ENCODE peak calls at places on chromosomes 11 and 22, in seven cellular contexts. Y is HFF-Myc, S is H1, Z is choroid plexus epithelial cell, T is thoracic aorta, E is cardiac fibroblast, F is lower leg skin. N is an unnamed sample.

GRCh38 chr22:36331912-36332622 is 55.7 kb downstream of the MYH9 start:
- DNase-seq in Y (peak), S (no peak), E (peak), T (no peak), F (peak), Z (peak), N (no peak)

GRCh38 chr11:101523634-101524260 is 60.1 kb downstream of the TRPC6 start:
- DNase-seq in E (no peak), T (no peak), Y (no peak), S (no peak), Z (no peak), F (no peak), N (no peak)

GRCh38 chr22:50148991-50149721 is 21.4 kb upstream of the PANX2 start:
- DNase-seq in Y (no peak), T (no peak), F (no peak), S (peak), E (peak), Z (peak), N (no peak)

GRCh38 chr11:115092516-115092915 is 411.7 kb downstream of the CADM1 start:
- DNase-seq in E (no peak), T (no peak), S (no peak), Y (no peak), Z (no peak), F (no peak), N (no peak)

GRCh38 chr11:47675851-47676250 is 33.5 kb upstream of the MTCH2 start:
- DNase-seq in T (no peak), F (no peak), S (no peak), Z (no peak), E (no peak), Y (no peak), N (no peak)

GRCh38 chr22:37639070-37639760 is at the start of gene SH3BP1:
- DNase-seq in Z (peak), T (no peak), Y (no peak), F (no peak), S (no peak), E (no peak), N (peak)

GRCh38 chr11:45750439-45750838 is 54.5 kb upstream of the SLC35C1 start:
- DNase-seq in S (no peak), Z (no peak), Y (no peak), F (no peak), E (no peak), T (no peak), N (no peak)

GRCh38 chr11:48064306-48064705 is 83.9 kb downstream of the PTPRJ start:
- DNase-seq in F (peak), Y (no peak), E (peak), S (no peak), Z (peak), T (no peak), N (no peak)

GRCh38 chr11:64357904-64358535 is 942 bp upstream of the RPS6KA4 start:
- DNase-seq in Y (no peak), E (peak), S (no peak), Z (no peak), T (no peak), F (no peak), N (no peak)

GRCh38 chr11:75492181-75492820 is 33.4 kb downstream of the GDPD5 start:
- DNase-seq in Y (no peak), S (peak), T (no peak), F (no peak), E (peak), Z (peak), N (no peak)

GRCh38 chr11:31958086-31958735 is 132.7 kb upstream of the RCN1 start:
- DNase-seq in Z (peak), S (peak), F (peak), Y (no peak), E (peak), T (no peak), N (peak)

GRCh38 chr22:29380032-29380781 is 8.2 kb downstream of the AP1B1 start:
- DNase-seq in T (no peak), Y (no peak), S (no peak), E (peak), Z (no peak), F (no peak), N (no peak)

GRCh38 chr11:58659910-58660570 is 37.6 kb downstream of the CNTF start:
- DNase-seq in S (no peak), Y (no peak), E (no peak), Z (no peak), F (no peak), T (no peak), N (no peak)

GRCh38 chr11:47489395-47489755 is 40.4 kb upstream of the RAPSN start:
- DNase-seq in E (peak), Y (no peak), T (no peak), S (no peak), F (no peak), Z (no peak), N (no peak)

GRCh38 chr11:26134481-26135355 is 197.2 kb upstream of the ANO3 start:
- DNase-seq in E (peak), F (no peak), T (no peak), Z (peak), S (no peak), Y (no peak), N (no peak)

GRCh38 chr11:68470304-68470811 is 9.8 kb downstream of the PPP6R3 start:
- DNase-seq in Y (no peak), F (no peak), S (no peak), T (no peak), E (no peak), Z (no peak), N (no peak)

GRCh38 chr11:70085815-70086769 is 8.0 kb downstream of the ANO1 start:
- DNase-seq in Y (no peak), S (no peak), F (no peak), E (no peak), Z (no peak), T (no peak), N (no peak)

GRCh38 chr11:66906077-66906929 is 49.4 kb downstream of the LRFN4 start:
- DNase-seq in E (peak), S (no peak), Y (no peak), F (no peak), T (no peak), Z (peak), N (no peak)

GRCh38 chr11:106415510-106415909 is 338.0 kb downstream of the AASDHPPT start:
- DNase-seq in E (no peak), Z (no peak), F (no peak), S (no peak), T (no peak), Y (no peak), N (no peak)

GRCh38 chr11:71563401-71563800 is 2.0 kb upstream of the KRTAP5-10 start:
- DNase-seq in T (no peak), F (no peak), Z (peak), S (peak), Y (no peak), E (peak), N (no peak)

GRCh38 chr22:36405671-36406070 is 17.9 kb upstream of the MYH9 start:
- DNase-seq in T (no peak), E (peak), Y (no peak), Z (no peak), S (no peak), F (no peak), N (no peak)

GRCh38 chr11:75668508-75669297 is at the start of gene MAP6:
- DNase-seq in S (no peak), T (no peak), E (peak), Y (no peak), F (no peak), Z (no peak), N (no peak)

GRCh38 chr11:47185305-47186075 is 744 bp downstream of the PACSIN3 start:
- DNase-seq in Y (no peak), T (no peak), F (peak), S (peak), Z (no peak), E (peak), N (peak)

GRCh38 chr11:88188251-88189030 is 13.2 kb upstream of the RAB38 start:
- DNase-seq in T (no peak), E (no peak), S (no peak), Z (peak), F (no peak), Y (no peak), N (no peak)

GRCh38 chr11:107387666-107388065 is 70.0 kb downstream of the CWF19L2 start:
- DNase-seq in S (no peak), E (no peak), Z (no peak), Y (no peak), T (no peak), F (no peak), N (no peak)

GRCh38 chr22:23282089-23282501 is 101.8 kb downstream of the BCR start:
- DNase-seq in F (peak), Z (peak), Y (peak), S (no peak), E (peak), T (peak), N (no peak)

GRCh38 chr22:49970528-49971231 is 10.1 kb downstream of the PIM3 start:
- DNase-seq in Z (peak), F (peak), S (peak), Y (peak), E (peak), T (peak), N (peak)

GRCh38 chr11:111520565-111520964 is 6.0 kb downstream of the HOATZ start:
- DNase-seq in T (no peak), F (no peak), S (no peak), E (peak), Z (peak), Y (no peak), N (no peak)

GRCh38 chr22:26853495-26853894 is 196.1 kb downstream of the MIAT start:
- DNase-seq in Z (no peak), S (no peak), F (no peak), Y (no peak), E (no peak), T (no peak), N (no peak)

GRCh38 chr11:1930448-1930802 is 10.9 kb downstream of the TNNT3 start:
- DNase-seq in S (no peak), Y (no peak), Z (no peak), T (no peak), F (no peak), E (no peak), N (no peak)

GRCh38 chr22:23218867-23219251 is 38.5 kb downstream of the BCR start:
- DNase-seq in E (no peak), Y (no peak), T (no peak), S (no peak), Z (peak), F (no peak), N (peak)

GRCh38 chr22:19463008-19463407 is 15.5 kb upstream of the C22orf39 start:
- DNase-seq in E (no peak), T (no peak), F (no peak), S (no peak), Y (no peak), Z (no peak), N (no peak)

GRCh38 chr11:130761560-130762220 is 154.6 kb downstream of the SNX19 start:
- DNase-seq in F (no peak), E (no peak), Y (no peak), S (no peak), T (no peak), Z (peak), N (no peak)

GRCh38 chr11:29527391-29527936 is 489.4 kb downstream of the KCNA4 start:
- DNase-seq in T (no peak), F (no peak), S (no peak), E (peak), Y (no peak), Z (peak), N (no peak)

GRCh38 chr11:15327786-15328231 is 213.1 kb downstream of the INSC start:
- DNase-seq in Z (peak), Y (no peak), E (peak), S (peak), F (no peak), T (no peak), N (peak)
- TF ChIP-seq CTCF in Z (peak), Y (no peak), E (peak), S (peak), F (no peak), T (no peak), N (peak)

DNA sequence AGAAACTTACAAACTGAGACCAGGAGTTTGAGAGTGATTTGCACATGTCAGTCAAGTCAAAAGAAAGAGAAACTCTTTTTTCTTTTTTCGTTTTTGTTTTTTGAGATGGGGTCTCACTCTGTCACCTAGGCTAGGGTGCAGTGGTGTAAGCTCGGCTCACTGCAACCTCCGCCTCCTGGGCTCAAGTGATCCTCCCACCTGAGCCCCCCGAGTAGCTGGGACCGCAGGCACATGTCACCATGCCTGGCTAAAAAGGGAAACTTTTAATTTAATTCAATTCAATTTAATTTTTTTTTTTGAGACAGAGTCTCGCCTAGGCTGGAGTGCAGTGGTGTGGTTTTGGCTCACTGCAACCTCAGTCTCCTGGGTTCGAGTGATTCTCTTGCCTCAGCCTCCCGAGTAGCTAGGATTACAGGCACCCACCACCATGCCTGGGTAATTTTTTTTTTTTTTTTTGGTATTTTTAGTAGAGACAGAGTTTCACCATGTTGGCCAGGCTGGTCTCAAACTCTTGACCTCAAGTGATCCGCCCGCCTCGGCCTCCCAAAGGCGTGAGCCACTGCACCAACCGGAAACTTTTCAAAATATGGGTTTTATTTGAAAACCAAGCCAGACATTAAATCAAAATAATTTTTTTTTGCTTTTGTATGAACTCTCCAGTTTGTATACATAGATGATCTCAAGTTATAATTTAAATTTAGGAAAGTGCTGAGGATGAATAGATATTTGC is 9.9 kb downstream of the UCP3 start:
- DNase-seq in Y (no peak), F (peak), T (no peak), S (no peak), Z (no peak), E (no peak), N (no peak)
- TF ChIP-seq CTCF in Y (no peak), F (no peak), T (no peak), S (no peak), Z (no peak), E (no peak), N (no peak)

GRCh38 chr11:109914038-109914437 is 179.2 kb upstream of the ZC3H12C start:
- DNase-seq in E (no peak), S (no peak), T (no peak), Y (no peak), F (no peak), Z (no peak), N (no peak)
- TF ChIP-seq CTCF in E (no peak), S (no peak), T (no peak), Y (no peak), F (no peak), Z (no peak), N (no peak)

DNA sequence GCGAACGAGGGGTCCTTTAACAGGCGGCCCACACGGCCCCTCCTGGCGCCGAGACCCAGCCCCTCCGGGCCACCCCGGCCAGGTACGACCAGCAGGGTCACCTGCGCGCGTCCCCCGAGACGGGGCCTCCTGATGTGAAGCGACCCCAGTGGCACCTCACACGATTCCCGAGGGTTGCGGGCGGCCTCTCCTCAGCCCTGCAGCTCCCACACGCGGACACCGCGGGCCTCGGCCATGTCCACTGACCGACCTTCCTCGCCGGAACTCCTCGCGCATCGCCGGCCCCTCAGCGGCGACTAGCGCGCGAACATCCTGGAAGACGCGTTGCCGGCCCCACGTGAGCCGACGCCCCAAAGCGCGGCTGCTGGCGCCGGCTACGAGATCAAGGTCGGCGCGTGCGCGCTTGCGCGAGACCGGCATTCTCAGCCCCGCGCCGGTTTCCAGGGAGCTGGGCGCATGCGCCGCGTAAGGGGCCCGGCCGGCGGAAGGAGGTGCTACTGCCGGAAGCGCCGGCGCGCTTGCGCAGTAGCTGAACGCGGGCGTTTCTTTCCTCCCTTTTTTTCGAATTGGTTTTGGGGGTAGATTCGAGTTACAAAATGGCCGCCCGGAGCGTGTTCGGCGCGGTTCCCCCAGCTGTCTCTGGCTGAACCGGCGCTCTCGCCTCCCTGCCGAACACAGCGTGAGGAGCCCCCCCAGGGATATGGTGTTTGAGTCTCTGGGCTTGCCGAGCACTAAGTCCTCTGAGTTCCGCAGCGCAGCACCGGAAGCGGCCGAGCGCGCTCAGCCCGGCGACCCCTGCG is at the start of gene NUP50:
- DNase-seq in E (peak), T (peak), F (peak), Y (peak), S (peak), Z (peak), N (peak)
- TF ChIP-seq CTCF in E (no peak), T (no peak), F (peak), Y (no peak), S (no peak), Z (no peak), N (peak)

GRCh38 chr11:73215191-73216134 is 2.6 kb upstream of the P2RY2 start:
- DNase-seq in F (no peak), Z (no peak), Y (no peak), E (no peak), S (no peak), T (no peak), N (no peak)
- TF ChIP-seq CTCF in F (no peak), Z (no peak), Y (no peak), E (no peak), S (no peak), T (no peak), N (no peak)

GRCh38 chr11:11082651-11083050 is 224.8 kb upstream of the ZBED5 start:
- DNase-seq in F (no peak), Z (peak), E (no peak), T (no peak), S (no peak), Y (no peak), N (no peak)
- TF ChIP-seq CTCF in F (no peak), Z (no peak), E (no peak), T (no peak), S (no peak), Y (no peak), N (no peak)

GRCh38 chr11:117749541-117749910 is 47.5 kb downstream of the DSCAML1 start:
- DNase-seq in Y (no peak), E (no peak), F (no peak), S (no peak), Z (no peak), T (no peak), N (no peak)

GRCh38 chr11:117750357-117750756 is 46.7 kb downstream of the DSCAML1 start:
- DNase-seq in T (no peak), Y (no peak), Z (no peak), S (no peak), F (no peak), E (no peak), N (no peak)

GRCh38 chr11:117750916-117751773 is 45.9 kb downstream of the DSCAML1 start:
- DNase-seq in Y (no peak), F (no peak), T (no peak), S (no peak), E (no peak), Z (no peak), N (no peak)

GRCh38 chr11:117747892-117748291 is 49.1 kb downstream of the DSCAML1 start:
- DNase-seq in Y (no peak), S (no peak), E (no peak), F (no peak), T (no peak), Z (no peak), N (no peak)

GRCh38 chr11:117748771-117749540 is 48.1 kb downstream of the DSCAML1 start:
- DNase-seq in F (no peak), S (no peak), E (no peak), Y (no peak), Z (no peak), T (no peak), N (no peak)
- TF ChIP-seq CTCF in F (no peak), S (no peak), E (no peak), Y (no peak), Z (no peak), T (no peak), N (no peak)

DNA sequence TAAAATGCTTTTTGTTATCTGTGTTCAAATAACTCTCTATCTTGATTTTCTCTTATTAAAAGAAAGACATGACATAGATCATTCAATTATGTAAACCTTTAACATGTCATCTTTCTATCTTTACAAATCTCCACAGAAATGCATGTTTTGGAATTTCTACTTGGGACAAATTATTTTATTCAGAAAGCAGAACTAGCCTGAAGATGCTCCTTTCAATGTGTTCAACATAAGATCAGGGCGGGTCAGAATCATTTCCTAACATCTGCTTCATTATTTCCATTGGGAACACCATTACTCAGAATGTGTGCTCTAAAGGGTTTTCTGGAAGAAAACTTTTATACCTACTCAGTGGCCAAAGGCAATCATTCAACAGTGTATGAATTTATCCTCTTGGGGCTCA is at the start of gene OR5AL1:
- DNase-seq in S (no peak), Y (no peak), E (no peak), F (no peak), Z (no peak), T (no peak), N (no peak)
- TF ChIP-seq CTCF in S (no peak), Y (no peak), E (no peak), F (no peak), Z (no peak), T (no peak), N (no peak)

DNA sequence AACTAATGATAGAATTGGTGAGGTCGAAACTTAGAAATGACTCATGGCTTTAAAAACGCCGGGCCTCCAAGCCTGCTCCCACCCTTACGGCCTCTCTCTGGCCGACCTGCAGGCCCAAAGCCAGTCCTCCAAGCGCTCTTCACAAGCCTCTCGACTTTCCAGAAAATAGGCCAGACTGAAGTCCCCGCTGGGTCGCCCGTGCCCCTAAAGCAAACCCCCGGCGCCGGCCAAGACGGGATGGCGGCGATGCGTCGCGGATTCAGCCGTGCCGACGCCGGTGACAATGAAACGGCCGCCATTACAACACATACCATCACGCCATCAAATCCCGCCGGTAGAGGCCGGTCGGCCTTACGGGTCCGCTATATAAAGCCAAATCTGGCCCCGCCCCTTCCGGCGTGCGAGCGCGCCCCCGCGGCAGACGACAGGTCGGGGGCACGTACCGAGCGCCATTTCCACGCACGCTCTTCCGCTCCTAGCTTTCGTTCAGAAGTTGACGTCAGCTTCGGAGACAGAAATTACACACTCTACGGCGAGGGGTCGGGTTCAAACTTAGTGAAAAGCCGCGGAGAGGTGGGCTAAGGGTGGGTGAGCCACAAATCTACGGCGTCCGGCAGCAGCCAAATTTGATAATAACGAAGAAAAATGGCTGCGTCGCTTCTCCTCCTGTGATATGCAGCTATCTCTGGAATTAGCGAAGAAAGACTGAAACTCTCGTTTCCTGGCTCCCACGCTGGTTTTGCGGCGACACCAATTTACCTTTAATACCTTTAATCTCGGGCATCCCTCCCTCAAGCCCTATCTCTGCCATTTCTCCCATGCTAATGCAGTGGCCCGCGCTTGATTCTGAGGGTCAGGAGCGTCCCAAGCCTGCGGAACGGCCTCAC is at the start of gene RPL3:
- DNase-seq in Y (peak), T (peak), Z (peak), E (peak), S (peak), F (peak), N (peak)
- TF ChIP-seq CTCF in Y (no peak), T (no peak), Z (peak), E (peak), S (peak), F (no peak), N (no peak)